ENCODE peak calls at places on chromosomes 5 and 9, in five cellular contexts. V, B, L, H and U are unnamed samples.

GRCh38 chr9:22158983-22159382 is 149.9 kb upstream of the CDKN2B start:
- DNase-seq in B (peak; percentile 13), V (no peak), H (no peak), L (no peak), U (peak; percentile 75)

GRCh38 chr5:141519605-141520288 is 30.9 kb downstream of the PCDHGC5 start:
- DNase-seq in V (no peak), B (no peak), L (no peak), H (no peak), U (no peak)

GRCh38 chr5:43601454-43602260 is 1.3 kb upstream of the NNT start:
- DNase-seq in V (peak; percentile 1), H (no peak), L (no peak), B (peak; percentile 52), U (no peak)

GRCh38 chr9:126965541-126966428 is 51.2 kb downstream of the RALGPS1 start:
- DNase-seq in B (peak; percentile 35), L (peak; percentile 21), H (no peak), V (peak; percentile 18), U (no peak)

GRCh38 chr9:124218438-124219289 is 39.1 kb upstream of the NEK6 start:
- DNase-seq in B (peak; percentile 40), L (peak; percentile 31), V (no peak), H (no peak), U (peak; percentile 71)

GRCh38 chr5:136012041-136012804 is 16.6 kb upstream of the TGFBI start:
- DNase-seq in B (no peak), H (no peak), L (no peak), V (no peak), U (no peak)

GRCh38 chr9:112166176-112167140 is 8.6 kb downstream of the SUSD1 start:
- DNase-seq in B (no peak), V (no peak), L (no peak), H (no peak), U (no peak)

GRCh38 chr9:128689293-128689770 is 310 bp downstream of the SET start:
- DNase-seq in L (no peak), H (no peak), B (no peak), V (peak; percentile 58), U (no peak)

GRCh38 chr9:3916420-3916819 is 383.4 kb downstream of the GLIS3 start:
- DNase-seq in H (no peak), L (no peak), V (no peak), B (no peak), U (no peak)

GRCh38 chr9:35658894-35659220 is 765 bp downstream of the CCDC107 start:
- DNase-seq in V (no peak), B (peak; percentile 67), H (no peak), L (no peak), U (no peak)

GRCh38 chr9:133141833-133142594 is 21.0 kb upstream of the RALGDS start:
- DNase-seq in L (no peak), V (peak; percentile 68), H (no peak), B (no peak), U (peak; percentile 56)

GRCh38 chr9:13485068-13485596 is 205.6 kb upstream of the MPDZ start:
- DNase-seq in L (no peak), V (no peak), B (no peak), H (no peak), U (no peak)

GRCh38 chr9:89418882-89419641 is 78.9 kb downstream of the SEMA4D start:
- DNase-seq in H (no peak), V (no peak), B (no peak), L (peak; percentile 69), U (no peak)

GRCh38 chr5:83721878-83722779 is 1.5 kb upstream of the HAPLN1 start:
- DNase-seq in B (peak; percentile 8), L (peak; percentile 18), H (peak; percentile 56), V (no peak), U (peak; percentile 53)

GRCh38 chr5:57335092-57335491 is 147.5 kb downstream of the ACTBL2 start:
- DNase-seq in L (no peak), B (peak; percentile 46), H (no peak), V (no peak), U (no peak)

GRCh38 chr5:173862047-173862477 is 26.1 kb upstream of the CPEB4 start:
- DNase-seq in H (no peak), B (no peak), L (no peak), V (no peak), U (no peak)

GRCh38 chr5:172439785-172440480 is 14.4 kb downstream of the SH3PXD2B start:
- DNase-seq in B (no peak), V (no peak), L (no peak), H (no peak), U (peak; percentile 80)

GRCh38 chr9:135073741-135074305 is 13.6 kb upstream of the OLFM1 start:
- DNase-seq in H (no peak), L (no peak), B (no peak), V (no peak), U (peak; percentile 14)

GRCh38 chr5:150778103-150778516 is 447 bp upstream of the SMIM3 start:
- DNase-seq in B (no peak), V (no peak), L (no peak), H (no peak), U (no peak)

GRCh38 chr5:176542596-176543427 is 5.6 kb upstream of the RNF44 start:
- DNase-seq in V (no peak), H (no peak), B (no peak), L (no peak), U (peak; percentile 90)

GRCh38 chr9:135087899-135088347 is 455 bp downstream of the OLFM1 start:
- DNase-seq in B (no peak), H (no peak), V (no peak), L (no peak), U (no peak)

GRCh38 chr5:26582350-26583040 is 455.9 kb downstream of the CDH9 start:
- DNase-seq in L (no peak), V (no peak), H (no peak), B (no peak), U (no peak)

GRCh38 chr9:81609782-81610738 is 79.3 kb downstream of the TLE1 start:
- DNase-seq in V (no peak), H (no peak), B (peak; percentile 66), L (no peak), U (no peak)

GRCh38 chr5:1089621-1090040 is 22.2 kb downstream of the SLC12A7 start:
- DNase-seq in H (no peak), L (no peak), B (no peak), V (no peak), U (no peak)

GRCh38 chr5:121746763-121747162 is 104.9 kb upstream of the FTMT start:
- DNase-seq in L (no peak), V (no peak), H (no peak), B (no peak), U (no peak)

GRCh38 chr9:88041447-88041846 is 67.1 kb upstream of the CDK20 start:
- DNase-seq in H (no peak), L (no peak), B (peak; percentile 6), V (no peak), U (no peak)

GRCh38 chr5:88690619-88691560 is 192.1 kb downstream of the MEF2C start:
- DNase-seq in H (no peak), L (peak; percentile 56), B (peak; percentile 38), V (peak; percentile 11), U (peak; percentile 89)

GRCh38 chr9:128266868-128267590 is 8.8 kb downstream of the GOLGA2 start:
- DNase-seq in H (no peak), B (no peak), V (no peak), L (no peak), U (no peak)

GRCh38 chr9:87359264-87359663 is 138.4 kb upstream of the DAPK1 start:
- DNase-seq in V (no peak), B (no peak), L (no peak), H (no peak), U (no peak)

GRCh38 chr5:172179032-172179989 is 8.7 kb downstream of the STK10 start:
- DNase-seq in B (peak; percentile 18), H (no peak), L (no peak), V (no peak), U (no peak)

GRCh38 chr5:150396247-150396646 is 16.5 kb downstream of the CD74 start:
- DNase-seq in H (no peak), B (no peak), V (no peak), L (no peak), U (no peak)

GRCh38 chr9:18067553-18068120 is 406.3 kb upstream of the ADAMTSL1 start:
- DNase-seq in V (no peak), B (no peak), H (no peak), L (no peak), U (no peak)

GRCh38 chr5:67490543-67491321 is 294.1 kb upstream of the CD180 start:
- DNase-seq in L (no peak), V (no peak), B (no peak), H (no peak), U (no peak)

GRCh38 chr9:114072181-114073140 is 5.6 kb downstream of the AMBP start:
- DNase-seq in B (no peak), V (peak; percentile 33), L (no peak), H (no peak), U (no peak)

GRCh38 chr9:21244841-21245240 is 5.0 kb upstream of the IFNA14 start:
- DNase-seq in B (no peak), V (no peak), L (no peak), H (no peak), U (no peak)

GRCh38 chr9:121634800-121635261 is 16.6 kb upstream of the DAB2IP start:
- DNase-seq in B (no peak), V (no peak), L (no peak), H (peak; percentile 44), U (no peak)